ENCODE peak calls at places on chromosomes 7 and 10, in seven cellular contexts. One of them, this sample, is unnamed.

GRCh38 chr10:35606423-35606822 is 1.3 kb downstream of the GJD4 start:
- DNase-seq in iris pigment epithelial cell: peak
- DNase-seq in colonic mucosa: no peak
- DNase-seq in SW480: no peak
- DNase-seq in mucosa of descending colon: no peak
- DNase-seq in skeletal muscle cell: no peak
- DNase-seq in osteocyte: no peak
- DNase-seq in this sample: no peak

GRCh38 chr7:150402671-150403321 is 23.7 kb downstream of the ZNF775 start:
- DNase-seq in iris pigment epithelial cell: no peak
- DNase-seq in colonic mucosa: peak
- DNase-seq in SW480: peak
- DNase-seq in mucosa of descending colon: peak
- DNase-seq in skeletal muscle cell: no peak
- DNase-seq in osteocyte: no peak
- DNase-seq in this sample: no peak

GRCh38 chr10:78338717-78339116 is 305.1 kb downstream of the RPS24 start:
- DNase-seq in iris pigment epithelial cell: no peak
- DNase-seq in colonic mucosa: peak
- DNase-seq in SW480: no peak
- DNase-seq in mucosa of descending colon: no peak
- DNase-seq in skeletal muscle cell: no peak
- DNase-seq in osteocyte: peak
- DNase-seq in this sample: no peak

GRCh38 chr7:135923700-135924261 is 53.4 kb downstream of the MTPN start:
- DNase-seq in iris pigment epithelial cell: peak
- DNase-seq in colonic mucosa: no peak
- DNase-seq in SW480: no peak
- DNase-seq in mucosa of descending colon: no peak
- DNase-seq in skeletal muscle cell: peak
- DNase-seq in osteocyte: no peak
- DNase-seq in this sample: no peak

GRCh38 chr10:90420637-90421318 is 437.1 kb downstream of the HTR7 start:
- DNase-seq in iris pigment epithelial cell: no peak
- DNase-seq in colonic mucosa: no peak
- DNase-seq in SW480: no peak
- DNase-seq in mucosa of descending colon: no peak
- DNase-seq in skeletal muscle cell: no peak
- DNase-seq in osteocyte: no peak
- DNase-seq in this sample: no peak

GRCh38 chr7:99326408-99326782 is 697 bp downstream of the ARPC1A start:
- DNase-seq in iris pigment epithelial cell: no peak
- DNase-seq in colonic mucosa: no peak
- DNase-seq in SW480: no peak
- DNase-seq in mucosa of descending colon: no peak
- DNase-seq in skeletal muscle cell: no peak
- DNase-seq in osteocyte: no peak
- DNase-seq in this sample: peak

GRCh38 chr10:99621454-99622246 is 1.4 kb upstream of the SLC25A28 start:
- DNase-seq in iris pigment epithelial cell: no peak
- DNase-seq in colonic mucosa: no peak
- DNase-seq in SW480: no peak
- DNase-seq in mucosa of descending colon: peak
- DNase-seq in skeletal muscle cell: peak
- DNase-seq in osteocyte: no peak
- DNase-seq in this sample: no peak

GRCh38 chr10:3636356-3637181 is 148.4 kb downstream of the KLF6 start:
- DNase-seq in iris pigment epithelial cell: no peak
- DNase-seq in colonic mucosa: no peak
- DNase-seq in SW480: no peak
- DNase-seq in mucosa of descending colon: no peak
- DNase-seq in skeletal muscle cell: no peak
- DNase-seq in osteocyte: no peak
- DNase-seq in this sample: peak

GRCh38 chr7:123665896-123666295 is 10.2 kb downstream of the LMOD2 start:
- DNase-seq in iris pigment epithelial cell: no peak
- DNase-seq in colonic mucosa: no peak
- DNase-seq in SW480: no peak
- DNase-seq in mucosa of descending colon: no peak
- DNase-seq in skeletal muscle cell: no peak
- DNase-seq in osteocyte: no peak
- DNase-seq in this sample: peak

GRCh38 chr7:117495313-117495712 is 15.5 kb downstream of the CFTR start:
- DNase-seq in iris pigment epithelial cell: no peak
- DNase-seq in colonic mucosa: no peak
- DNase-seq in SW480: no peak
- DNase-seq in mucosa of descending colon: no peak
- DNase-seq in skeletal muscle cell: no peak
- DNase-seq in osteocyte: no peak
- DNase-seq in this sample: no peak

GRCh38 chr7:50534690-50535290 is 30.4 kb downstream of the DDC start:
- DNase-seq in iris pigment epithelial cell: peak
- DNase-seq in colonic mucosa: no peak
- DNase-seq in SW480: peak
- DNase-seq in mucosa of descending colon: no peak
- DNase-seq in skeletal muscle cell: peak
- DNase-seq in osteocyte: no peak
- DNase-seq in this sample: peak

GRCh38 chr7:151276651-151277590 is 28.4 kb upstream of the SMARCD3 start:
- DNase-seq in iris pigment epithelial cell: peak
- DNase-seq in colonic mucosa: no peak
- DNase-seq in SW480: peak
- DNase-seq in mucosa of descending colon: peak
- DNase-seq in skeletal muscle cell: peak
- DNase-seq in osteocyte: no peak
- DNase-seq in this sample: peak

GRCh38 chr7:114929570-114929969 is 7.7 kb downstream of the MDFIC start:
- DNase-seq in iris pigment epithelial cell: no peak
- DNase-seq in colonic mucosa: no peak
- DNase-seq in SW480: no peak
- DNase-seq in mucosa of descending colon: no peak
- DNase-seq in skeletal muscle cell: no peak
- DNase-seq in osteocyte: no peak
- DNase-seq in this sample: no peak

This sample was measured in NCI-H69.